ENCODE peak calls at places on chromosomes 6 and 20, in seven cellular contexts. One of them, this sample, is unnamed.

GRCh38 chr6:1424306-1424927 is 35.0 kb downstream of the FOXF2 start:
- DNase-seq in NCI-H2029: peak
- DNase-seq in activated gamma-delta T cell treated with Interleukin-2 at 50 U/mL for 16 hours: no peak
- DNase-seq in posterior vena cava: peak
- DNase-seq in fibroblast of villous mesenchyme: peak
- DNase-seq in MM.1S: peak
- DNase-seq in mesendoderm: peak
- DNase-seq in this sample: peak

GRCh38 chr6:13787146-13787545 is 27.2 kb downstream of the MCUR1 start:
- DNase-seq in NCI-H2029: no peak
- DNase-seq in activated gamma-delta T cell treated with Interleukin-2 at 50 U/mL for 16 hours: no peak
- DNase-seq in posterior vena cava: no peak
- DNase-seq in fibroblast of villous mesenchyme: peak
- DNase-seq in MM.1S: no peak
- DNase-seq in mesendoderm: no peak
- DNase-seq in this sample: no peak

GRCh38 chr6:108168026-108168463 is 2.2 kb downstream of the NR2E1 start:
- DNase-seq in NCI-H2029: no peak
- DNase-seq in activated gamma-delta T cell treated with Interleukin-2 at 50 U/mL for 16 hours: no peak
- DNase-seq in posterior vena cava: no peak
- DNase-seq in fibroblast of villous mesenchyme: no peak
- DNase-seq in MM.1S: no peak
- DNase-seq in mesendoderm: no peak
- DNase-seq in this sample: no peak

GRCh38 chr6:35230950-35231349 is 17.2 kb downstream of the SCUBE3 start:
- DNase-seq in NCI-H2029: no peak
- DNase-seq in activated gamma-delta T cell treated with Interleukin-2 at 50 U/mL for 16 hours: no peak
- DNase-seq in posterior vena cava: peak
- DNase-seq in fibroblast of villous mesenchyme: no peak
- DNase-seq in MM.1S: no peak
- DNase-seq in mesendoderm: no peak
- DNase-seq in this sample: no peak

GRCh38 chr6:120395330-120395729 is 939.0 kb downstream of the TBC1D32 start:
- DNase-seq in NCI-H2029: no peak
- DNase-seq in activated gamma-delta T cell treated with Interleukin-2 at 50 U/mL for 16 hours: no peak
- DNase-seq in posterior vena cava: no peak
- DNase-seq in fibroblast of villous mesenchyme: no peak
- DNase-seq in MM.1S: no peak
- DNase-seq in mesendoderm: no peak
- DNase-seq in this sample: no peak

GRCh38 chr6:148758492-148758891 is 11.7 kb downstream of the UST start:
- DNase-seq in NCI-H2029: no peak
- DNase-seq in activated gamma-delta T cell treated with Interleukin-2 at 50 U/mL for 16 hours: no peak
- DNase-seq in posterior vena cava: no peak
- DNase-seq in fibroblast of villous mesenchyme: peak
- DNase-seq in MM.1S: peak
- DNase-seq in mesendoderm: no peak
- DNase-seq in this sample: peak

GRCh38 chr20:63505281-63505680 is 6.4 kb upstream of the EEF1A2 start:
- DNase-seq in NCI-H2029: no peak
- DNase-seq in activated gamma-delta T cell treated with Interleukin-2 at 50 U/mL for 16 hours: no peak
- DNase-seq in posterior vena cava: no peak
- DNase-seq in fibroblast of villous mesenchyme: no peak
- DNase-seq in MM.1S: no peak
- DNase-seq in mesendoderm: no peak
- DNase-seq in this sample: no peak

GRCh38 chr20:53918949-53919361 is 151.4 kb downstream of the BCAS1 start:
- DNase-seq in NCI-H2029: no peak
- DNase-seq in activated gamma-delta T cell treated with Interleukin-2 at 50 U/mL for 16 hours: no peak
- DNase-seq in posterior vena cava: no peak
- DNase-seq in fibroblast of villous mesenchyme: no peak
- DNase-seq in MM.1S: no peak
- DNase-seq in mesendoderm: peak
- DNase-seq in this sample: no peak

This sample was measured in activated T-cell treated with anti-CD3 and anti-CD28 coated beads for 24 hours.